ENCODE peak calls at places on chromosome 12, in ten cellular contexts. One of them, this sample, is unnamed.

GRCh38 chr12:62934799-62935674 is at the start of gene PPM1H:
- DNase-seq in activated gamma-delta T cell: no peak
- DNase-seq in ovary: peak
- DNase-seq in putamen: peak
- DNase-seq in astrocyte of the cerebellum: no peak
- DNase-seq in ascending aorta: peak
- DNase-seq in A673: peak
- DNase-seq in BJ: no peak
- DNase-seq in heart right ventricle: peak
- DNase-seq in cardiac muscle cell: peak
- DNase-seq in this sample: peak

GRCh38 chr12:73106296-73106695 is 834.1 kb downstream of the TRHDE start:
- DNase-seq in heart right ventricle: no peak
- DNase-seq in BJ: no peak
- DNase-seq in ovary: no peak
- DNase-seq in ascending aorta: no peak
- DNase-seq in activated gamma-delta T cell: no peak
- DNase-seq in putamen: no peak
- DNase-seq in cardiac muscle cell: no peak
- DNase-seq in A673: no peak
- DNase-seq in astrocyte of the cerebellum: no peak
- DNase-seq in this sample: no peak

GRCh38 chr12:115623764-115624334 is 653.6 kb downstream of the MED13L start:
- DNase-seq in cardiac muscle cell: peak
- DNase-seq in ascending aorta: no peak
- DNase-seq in BJ: no peak
- DNase-seq in activated gamma-delta T cell: no peak
- DNase-seq in ovary: no peak
- DNase-seq in putamen: no peak
- DNase-seq in A673: no peak
- DNase-seq in heart right ventricle: peak
- DNase-seq in astrocyte of the cerebellum: no peak
- DNase-seq in this sample: no peak

GRCh38 chr12:14892726-14893442 is 7.2 kb upstream of the MGP start:
- DNase-seq in ascending aorta: peak
- DNase-seq in BJ: no peak
- DNase-seq in astrocyte of the cerebellum: no peak
- DNase-seq in A673: peak
- DNase-seq in cardiac muscle cell: peak
- DNase-seq in heart right ventricle: peak
- DNase-seq in ovary: peak
- DNase-seq in activated gamma-delta T cell: no peak
- DNase-seq in putamen: peak
- DNase-seq in this sample: peak

GRCh38 chr12:122422769-122423257 is 344 bp upstream of the CLIP1 start:
- DNase-seq in ovary: peak
- DNase-seq in astrocyte of the cerebellum: no peak
- DNase-seq in putamen: no peak
- DNase-seq in cardiac muscle cell: peak
- DNase-seq in A673: peak
- DNase-seq in heart right ventricle: peak
- DNase-seq in ascending aorta: peak
- DNase-seq in activated gamma-delta T cell: no peak
- DNase-seq in BJ: no peak
- DNase-seq in this sample: peak

GRCh38 chr12:102172436-102172835 is 25.2 kb downstream of the PMCH start:
- DNase-seq in BJ: peak
- DNase-seq in activated gamma-delta T cell: no peak
- DNase-seq in ascending aorta: no peak
- DNase-seq in ovary: no peak
- DNase-seq in A673: no peak
- DNase-seq in heart right ventricle: no peak
- DNase-seq in putamen: no peak
- DNase-seq in astrocyte of the cerebellum: peak
- DNase-seq in cardiac muscle cell: peak
- DNase-seq in this sample: no peak

GRCh38 chr12:29041621-29042020 is 107.5 kb upstream of the FAR2 start:
- DNase-seq in ascending aorta: no peak
- DNase-seq in astrocyte of the cerebellum: peak
- DNase-seq in putamen: no peak
- DNase-seq in heart right ventricle: no peak
- DNase-seq in BJ: peak
- DNase-seq in ovary: no peak
- DNase-seq in activated gamma-delta T cell: no peak
- DNase-seq in cardiac muscle cell: peak
- DNase-seq in A673: no peak
- DNase-seq in this sample: peak

GRCh38 chr12:3311027-3311402 is 180.0 kb upstream of the PRMT8 start:
- DNase-seq in ascending aorta: no peak
- DNase-seq in A673: no peak
- DNase-seq in cardiac muscle cell: no peak
- DNase-seq in BJ: no peak
- DNase-seq in activated gamma-delta T cell: no peak
- DNase-seq in putamen: peak
- DNase-seq in heart right ventricle: no peak
- DNase-seq in ovary: no peak
- DNase-seq in astrocyte of the cerebellum: no peak
- DNase-seq in this sample: peak

GRCh38 chr12:55727643-55728184 is 1.1 kb downstream of the CD63 start:
- DNase-seq in ovary: peak
- DNase-seq in heart right ventricle: no peak
- DNase-seq in BJ: no peak
- DNase-seq in astrocyte of the cerebellum: no peak
- DNase-seq in ascending aorta: no peak
- DNase-seq in activated gamma-delta T cell: no peak
- DNase-seq in A673: no peak
- DNase-seq in putamen: no peak
- DNase-seq in cardiac muscle cell: peak
- DNase-seq in this sample: peak

GRCh38 chr12:7376196-7376595 is 67.8 kb downstream of the CD163L1 start:
- DNase-seq in BJ: no peak
- DNase-seq in ascending aorta: no peak
- DNase-seq in heart right ventricle: no peak
- DNase-seq in astrocyte of the cerebellum: no peak
- DNase-seq in ovary: no peak
- DNase-seq in putamen: no peak
- DNase-seq in cardiac muscle cell: peak
- DNase-seq in activated gamma-delta T cell: no peak
- DNase-seq in A673: no peak
- DNase-seq in this sample: peak

GRCh38 chr12:122661246-122661645 is 41.9 kb downstream of the HCAR2 start:
- DNase-seq in ovary: no peak
- DNase-seq in ascending aorta: no peak
- DNase-seq in putamen: no peak
- DNase-seq in astrocyte of the cerebellum: no peak
- DNase-seq in A673: no peak
- DNase-seq in cardiac muscle cell: no peak
- DNase-seq in BJ: no peak
- DNase-seq in heart right ventricle: no peak
- DNase-seq in activated gamma-delta T cell: no peak
- DNase-seq in this sample: no peak

GRCh38 chr12:3583656-3584334 is 92.8 kb downstream of the PRMT8 start:
- DNase-seq in astrocyte of the cerebellum: no peak
- DNase-seq in BJ: no peak
- DNase-seq in ascending aorta: no peak
- DNase-seq in activated gamma-delta T cell: no peak
- DNase-seq in putamen: no peak
- DNase-seq in heart right ventricle: no peak
- DNase-seq in cardiac muscle cell: no peak
- DNase-seq in A673: no peak
- DNase-seq in ovary: no peak
- DNase-seq in this sample: no peak

GRCh38 chr12:13661005-13661887 is 320.2 kb downstream of the GRIN2B start:
- DNase-seq in cardiac muscle cell: peak
- DNase-seq in ovary: no peak
- DNase-seq in astrocyte of the cerebellum: peak
- DNase-seq in putamen: peak
- DNase-seq in heart right ventricle: peak
- DNase-seq in ascending aorta: peak
- DNase-seq in A673: peak
- DNase-seq in BJ: peak
- DNase-seq in activated gamma-delta T cell: no peak
- DNase-seq in this sample: peak

GRCh38 chr12:103785243-103786031 is 55.6 kb downstream of the NT5DC3 start:
- DNase-seq in ascending aorta: no peak
- DNase-seq in ovary: no peak
- DNase-seq in activated gamma-delta T cell: no peak
- DNase-seq in astrocyte of the cerebellum: no peak
- DNase-seq in A673: no peak
- DNase-seq in heart right ventricle: no peak
- DNase-seq in BJ: no peak
- DNase-seq in putamen: no peak
- DNase-seq in cardiac muscle cell: no peak
- DNase-seq in this sample: no peak

GRCh38 chr12:86634706-86635410 is 378.7 kb upstream of the MGAT4C start:
- DNase-seq in putamen: no peak
- DNase-seq in activated gamma-delta T cell: no peak
- DNase-seq in A673: no peak
- DNase-seq in astrocyte of the cerebellum: no peak
- DNase-seq in ovary: no peak
- DNase-seq in cardiac muscle cell: peak
- DNase-seq in heart right ventricle: no peak
- DNase-seq in ascending aorta: no peak
- DNase-seq in BJ: no peak
- DNase-seq in this sample: peak

GRCh38 chr12:92539966-92540791 is 162.6 kb upstream of the PLEKHG7 start:
- DNase-seq in BJ: no peak
- DNase-seq in heart right ventricle: peak
- DNase-seq in putamen: no peak
- DNase-seq in astrocyte of the cerebellum: no peak
- DNase-seq in activated gamma-delta T cell: no peak
- DNase-seq in A673: peak
- DNase-seq in cardiac muscle cell: no peak
- DNase-seq in ovary: no peak
- DNase-seq in ascending aorta: no peak
- DNase-seq in this sample: no peak

GRCh38 chr12:42482086-42482819 is 107.3 kb downstream of the PRICKLE1 start:
- DNase-seq in ascending aorta: no peak
- DNase-seq in BJ: no peak
- DNase-seq in activated gamma-delta T cell: no peak
- DNase-seq in heart right ventricle: peak
- DNase-seq in cardiac muscle cell: peak
- DNase-seq in astrocyte of the cerebellum: no peak
- DNase-seq in putamen: no peak
- DNase-seq in ovary: peak
- DNase-seq in A673: no peak
- DNase-seq in this sample: peak

GRCh38 chr12:53058674-53059433 is 9.0 kb downstream of the TNS2 start:
- DNase-seq in BJ: no peak
- DNase-seq in ovary: no peak
- DNase-seq in heart right ventricle: no peak
- DNase-seq in A673: no peak
- DNase-seq in cardiac muscle cell: peak
- DNase-seq in putamen: no peak
- DNase-seq in ascending aorta: peak
- DNase-seq in astrocyte of the cerebellum: no peak
- DNase-seq in activated gamma-delta T cell: no peak
- DNase-seq in this sample: no peak

GRCh38 chr12:26658991-26659390 is 174.0 kb downstream of the ITPR2 start:
- DNase-seq in activated gamma-delta T cell: no peak
- DNase-seq in ascending aorta: no peak
- DNase-seq in astrocyte of the cerebellum: no peak
- DNase-seq in ovary: no peak
- DNase-seq in A673: no peak
- DNase-seq in BJ: no peak
- DNase-seq in heart right ventricle: no peak
- DNase-seq in cardiac muscle cell: peak
- DNase-seq in putamen: no peak
- DNase-seq in this sample: no peak

GRCh38 chr12:5442251-5443006 is 10.5 kb downstream of the NTF3 start:
- DNase-seq in BJ: no peak
- DNase-seq in activated gamma-delta T cell: no peak
- DNase-seq in A673: peak
- DNase-seq in cardiac muscle cell: peak
- DNase-seq in heart right ventricle: peak
- DNase-seq in putamen: no peak
- DNase-seq in ovary: no peak
- DNase-seq in astrocyte of the cerebellum: peak
- DNase-seq in ascending aorta: peak
- DNase-seq in this sample: peak

GRCh38 chr12:114669501-114670256 is 14.3 kb downstream of the TBX3 start:
- DNase-seq in putamen: no peak
- DNase-seq in activated gamma-delta T cell: no peak
- DNase-seq in ascending aorta: no peak
- DNase-seq in heart right ventricle: no peak
- DNase-seq in ovary: peak
- DNase-seq in cardiac muscle cell: no peak
- DNase-seq in A673: no peak
- DNase-seq in astrocyte of the cerebellum: no peak
- DNase-seq in BJ: no peak
- DNase-seq in this sample: no peak

GRCh38 chr12:25155031-25155576 is 39.9 kb downstream of the DNAI7 start:
- DNase-seq in ovary: no peak
- DNase-seq in A673: peak
- DNase-seq in astrocyte of the cerebellum: peak
- DNase-seq in cardiac muscle cell: peak
- DNase-seq in BJ: peak
- DNase-seq in activated gamma-delta T cell: no peak
- DNase-seq in heart right ventricle: no peak
- DNase-seq in ascending aorta: no peak
- DNase-seq in putamen: no peak
- DNase-seq in this sample: peak

GRCh38 chr12:75020068-75020557 is 189.5 kb downstream of the KCNC2 start:
- DNase-seq in heart right ventricle: no peak
- DNase-seq in activated gamma-delta T cell: no peak
- DNase-seq in astrocyte of the cerebellum: no peak
- DNase-seq in putamen: no peak
- DNase-seq in cardiac muscle cell: peak
- DNase-seq in ascending aorta: no peak
- DNase-seq in BJ: no peak
- DNase-seq in ovary: no peak
- DNase-seq in A673: no peak
- DNase-seq in this sample: no peak

GRCh38 chr12:38838211-38838850 is 67.1 kb downstream of the CPNE8 start:
- DNase-seq in activated gamma-delta T cell: no peak
- DNase-seq in putamen: no peak
- DNase-seq in astrocyte of the cerebellum: no peak
- DNase-seq in ascending aorta: no peak
- DNase-seq in ovary: no peak
- DNase-seq in BJ: no peak
- DNase-seq in heart right ventricle: no peak
- DNase-seq in A673: no peak
- DNase-seq in cardiac muscle cell: no peak
- DNase-seq in this sample: no peak

This sample was measured in HT1080.